ENCODE peak calls at places on chromosomes 3 and 15, in five cellular contexts. Q is prostate gland, R is Peyer's patch, Y is brain microvascular endothelial cell, T is right atrium auricular region. O is an unnamed sample.

GRCh38 chr3:31193429-31193828 is 299.0 kb upstream of the GADL1 start:
- DNase-seq in Q (no peak), R (no peak), Y (no peak), T (no peak), O (no peak)

GRCh38 chr15:51634591-51635198 is 12.1 kb upstream of the DMXL2 start:
- DNase-seq in Q (no peak), R (no peak), Y (no peak), T (no peak), O (no peak)

GRCh38 chr3:123586131-123586530 is 1.3 kb upstream of the HACD2 start:
- DNase-seq in Q (peak), R (peak), Y (peak), T (no peak), O (no peak)

GRCh38 chr3:155031191-155031590 is 48.9 kb upstream of the MME start:
- DNase-seq in Q (no peak), R (no peak), Y (no peak), T (no peak), O (no peak)

GRCh38 chr3:149450281-149450680 is 24.2 kb upstream of the TM4SF4 start:
- DNase-seq in Q (no peak), R (no peak), Y (no peak), T (no peak), O (no peak)

GRCh38 chr3:36597422-36597821 is 166.9 kb downstream of the DCLK3 start:
- DNase-seq in Q (no peak), R (no peak), Y (peak), T (no peak), O (no peak)

GRCh38 chr15:41465822-41466421 is 27.8 kb upstream of the ITPKA start:
- DNase-seq in Q (no peak), R (no peak), Y (peak), T (no peak), O (no peak)

GRCh38 chr3:133896002-133896761 is 500 bp upstream of the RAB6B start:
- DNase-seq in Q (no peak), R (no peak), Y (no peak), T (no peak), O (no peak)

GRCh38 chr3:107143206-107143605 is 234.0 kb upstream of the CCDC54 start:
- DNase-seq in Q (no peak), R (no peak), Y (no peak), T (no peak), O (no peak)

GRCh38 chr15:101520395-101520794 is 30.9 kb upstream of the PCSK6 start:
- DNase-seq in Q (no peak), R (no peak), Y (no peak), T (no peak), O (no peak)

GRCh38 chr3:131591394-131591990 is 88.7 kb upstream of the MRPL3 start:
- DNase-seq in Q (no peak), R (no peak), Y (peak), T (no peak), O (no peak)

GRCh38 chr15:32825219-32825618 is 107.4 kb downstream of the GREM1 start:
- DNase-seq in Q (no peak), R (no peak), Y (peak), T (no peak), O (no peak)

GRCh38 chr3:46659285-46659684 is 34.2 kb downstream of the ALS2CL start:
- DNase-seq in Q (no peak), R (no peak), Y (no peak), T (peak), O (no peak)

GRCh38 chr15:41417418-41417811 is 520 bp downstream of the RTF1 start:
- DNase-seq in Q (no peak), R (no peak), Y (peak), T (no peak), O (no peak)

GRCh38 chr15:47727676-47728075 is 10.4 kb downstream of the SEMA6D start:
- DNase-seq in Q (no peak), R (no peak), Y (no peak), T (no peak), O (no peak)

GRCh38 chr3:161291191-161291901 is 70.2 kb downstream of the NMD3 start:
- DNase-seq in Q (no peak), R (no peak), Y (no peak), T (no peak), O (no peak)

GRCh38 chr3:45434996-45435395 is 46.6 kb downstream of the LARS2 start:
- DNase-seq in Q (no peak), R (no peak), Y (no peak), T (no peak), O (no peak)

GRCh38 chr3:191246628-191247027 is 47.6 kb downstream of the OSTN start:
- DNase-seq in Q (no peak), R (no peak), Y (peak), T (no peak), O (no peak)

GRCh38 chr15:84734794-84735479 is 13.5 kb upstream of the ZNF592 start:
- DNase-seq in Q (peak), R (peak), Y (peak), T (no peak), O (no peak)

GRCh38 chr3:58526124-58526957 is 10.6 kb downstream of the ACOX2 start:
- DNase-seq in Q (no peak), R (no peak), Y (peak), T (peak), O (no peak)

GRCh38 chr15:50786871-50787270 is 21.4 kb upstream of the SPPL2A start:
- DNase-seq in Q (no peak), R (no peak), Y (no peak), T (no peak), O (no peak)

GRCh38 chr3:152524198-152525140 is 255.7 kb downstream of the MBNL1 start:
- DNase-seq in Q (peak), R (no peak), Y (peak), T (no peak), O (no peak)

GRCh38 chr15:79673416-79674123 is 223.2 kb downstream of the MTHFS start:
- DNase-seq in Q (no peak), R (no peak), Y (peak), T (no peak), O (no peak)

GRCh38 chr3:69932501-69932900 is 67.0 kb upstream of the SAMMSON start:
- DNase-seq in Q (no peak), R (no peak), Y (no peak), T (no peak), O (no peak)

GRCh38 chr15:65804252-65804931 is 12.3 kb upstream of the DENND4A start:
- DNase-seq in Q (no peak), R (no peak), Y (no peak), T (no peak), O (no peak)

GRCh38 chr15:60384052-60384451 is 13.7 kb downstream of the ANXA2 start:
- DNase-seq in Q (no peak), R (no peak), Y (peak), T (no peak), O (no peak)

GRCh38 chr3:138862924-138863775 is 28.4 kb upstream of the PIK3CB start:
- DNase-seq in Q (peak), R (peak), Y (peak), T (no peak), O (no peak)

GRCh38 chr3:25830373-25831305 is 40.7 kb downstream of the OXSM start:
- DNase-seq in Q (peak), R (no peak), Y (no peak), T (no peak), O (no peak)

GRCh38 chr3:101675709-101676218 is 1.2 kb downstream of the ZBTB11 start:
- DNase-seq in Q (peak), R (no peak), Y (no peak), T (no peak), O (no peak)
- TF ChIP-seq CTCF in Q (no peak), R (peak), Y (no peak), T (no peak), O (no peak)

DNA sequence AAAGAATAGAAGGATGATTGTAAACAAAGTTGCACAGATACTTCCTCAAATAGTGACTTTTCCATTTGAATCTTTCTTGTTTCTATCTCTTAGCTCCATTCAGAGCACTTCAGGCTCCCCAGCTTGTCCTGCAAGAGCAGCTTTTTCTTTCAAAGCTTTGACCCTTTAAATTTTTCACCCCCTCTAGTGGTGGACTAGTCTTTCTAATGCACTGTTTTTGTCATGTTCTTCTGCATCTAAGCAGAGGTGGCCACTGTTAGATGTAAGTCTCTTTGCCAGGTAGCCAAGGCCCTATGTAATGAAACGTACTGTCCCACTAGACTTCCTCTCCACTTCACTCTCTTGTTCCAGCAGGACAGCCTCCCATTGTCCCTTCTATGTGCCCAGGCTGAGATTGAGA is 74.0 kb upstream of the MANF start:
- DNase-seq in Q (no peak), R (no peak), Y (peak), T (no peak), O (no peak)
- TF ChIP-seq CTCF in Q (peak), R (peak), Y (peak), T (no peak), O (peak)

DNA sequence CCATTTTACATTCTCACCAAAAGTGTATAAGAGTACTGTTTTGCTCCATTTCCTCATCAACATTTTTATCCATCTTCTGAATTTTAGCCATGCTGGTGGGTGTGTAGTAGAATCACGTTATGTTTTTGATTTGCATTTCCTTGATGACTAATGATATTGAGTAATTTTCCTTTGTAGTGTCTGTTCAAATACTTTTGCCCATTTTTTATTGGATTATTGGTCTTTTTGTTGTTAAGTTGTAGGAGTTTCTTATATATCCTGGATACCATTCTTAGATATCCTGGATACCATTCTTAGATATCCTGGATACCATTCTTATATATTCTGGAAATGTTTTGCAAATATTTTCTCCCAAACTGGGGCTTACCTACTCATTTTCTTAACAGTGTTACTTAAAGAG is 345.0 kb downstream of the LRRC3B start:
- DNase-seq in Q (no peak), R (no peak), Y (no peak), T (no peak), O (no peak)
- TF ChIP-seq CTCF in Q (no peak), R (no peak), Y (no peak), T (no peak), O (no peak)

DNA sequence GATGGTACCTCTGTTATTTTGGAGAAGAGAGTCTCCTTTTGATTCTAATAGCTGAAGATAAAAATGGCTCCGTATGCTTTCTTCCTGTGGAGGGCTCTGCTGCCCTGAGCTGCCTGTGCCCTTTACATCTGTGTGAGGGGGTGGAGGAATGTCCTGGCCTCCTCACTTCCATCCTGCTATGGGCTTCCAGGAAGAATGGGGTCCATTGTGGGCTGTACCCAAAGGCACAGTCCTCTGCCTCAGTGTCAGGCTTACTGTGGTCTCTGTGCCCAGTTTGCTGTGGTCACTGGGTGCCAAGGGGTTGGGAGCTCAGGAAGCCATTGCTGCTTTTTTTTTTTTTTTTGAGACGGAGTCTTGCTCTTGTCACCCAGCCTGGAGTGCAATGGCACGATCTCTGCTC is 14.4 kb downstream of the DAG1 start:
- DNase-seq in Q (no peak), R (no peak), Y (no peak), T (no peak), O (no peak)
- TF ChIP-seq CTCF in Q (no peak), R (no peak), Y (no peak), T (no peak), O (no peak)

DNA sequence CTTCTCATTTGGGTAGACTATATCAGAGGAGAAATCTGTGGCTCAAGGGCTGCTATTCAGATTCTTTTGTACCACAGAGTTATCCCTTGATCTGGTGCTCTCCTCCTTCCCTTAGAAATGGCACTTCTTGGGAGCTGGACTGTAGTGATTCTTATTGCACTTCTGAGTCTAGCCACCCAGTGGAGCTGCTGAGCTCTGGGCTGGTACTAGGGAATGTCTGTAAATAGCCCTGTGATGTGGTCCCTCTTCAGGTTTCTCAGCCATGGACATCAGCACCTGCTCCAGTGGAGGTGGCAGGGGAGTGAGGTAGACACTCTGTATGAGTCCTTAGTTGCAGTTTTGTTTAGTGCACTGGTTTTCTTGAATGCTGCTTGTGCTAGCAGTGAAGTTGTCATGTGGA is 1292.6 kb downstream of the SI start:
- DNase-seq in Q (no peak), R (no peak), Y (peak), T (no peak), O (no peak)
- TF ChIP-seq CTCF in Q (no peak), R (no peak), Y (peak), T (no peak), O (peak)

DNA sequence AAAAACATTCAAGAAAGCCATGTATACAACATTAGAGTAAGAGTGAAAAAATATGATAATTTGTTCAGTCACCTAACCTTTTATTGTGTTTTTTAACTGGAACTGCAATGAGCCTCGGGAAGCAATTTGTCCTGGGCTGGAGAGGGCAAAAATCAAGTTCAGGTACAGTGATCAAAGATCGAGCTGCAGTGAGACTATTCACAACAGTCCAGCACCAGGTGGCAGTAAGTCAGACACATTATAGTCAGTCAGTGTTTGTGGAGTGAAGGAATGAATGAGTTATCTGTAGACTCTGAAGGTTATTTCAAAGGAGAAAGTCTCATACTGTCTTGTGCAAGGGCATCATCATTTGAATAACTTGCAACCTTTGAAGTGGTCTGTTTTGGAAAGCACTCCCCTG is 116.6 kb downstream of the CHDH start:
- DNase-seq in Q (no peak), R (no peak), Y (no peak), T (no peak), O (no peak)
- TF ChIP-seq CTCF in Q (no peak), R (no peak), Y (no peak), T (no peak), O (no peak)

GRCh38 chr3:52056521-52056967 is at the start of gene DUSP7:
- DNase-seq in Q (peak), R (peak), Y (no peak), T (peak), O (peak)

GRCh38 chr3:52056968-52057805 is 816 bp upstream of the DUSP7 start:
- DNase-seq in Q (peak), R (peak), Y (peak), T (peak), O (peak)

GRCh38 chr3:52057806-52058099 is 1.4 kb upstream of the DUSP7 start:
- DNase-seq in Q (no peak), R (no peak), Y (no peak), T (no peak), O (no peak)

GRCh38 chr3:52059781-52060180 is 3.4 kb upstream of the DUSP7 start:
- DNase-seq in Q (no peak), R (no peak), Y (no peak), T (no peak), O (no peak)

GRCh38 chr3:52058111-52058510 is 1.7 kb upstream of the DUSP7 start:
- DNase-seq in Q (no peak), R (no peak), Y (no peak), T (no peak), O (no peak)
- TF ChIP-seq CTCF in Q (no peak), R (no peak), Y (no peak), T (no peak), O (no peak)

DNA sequence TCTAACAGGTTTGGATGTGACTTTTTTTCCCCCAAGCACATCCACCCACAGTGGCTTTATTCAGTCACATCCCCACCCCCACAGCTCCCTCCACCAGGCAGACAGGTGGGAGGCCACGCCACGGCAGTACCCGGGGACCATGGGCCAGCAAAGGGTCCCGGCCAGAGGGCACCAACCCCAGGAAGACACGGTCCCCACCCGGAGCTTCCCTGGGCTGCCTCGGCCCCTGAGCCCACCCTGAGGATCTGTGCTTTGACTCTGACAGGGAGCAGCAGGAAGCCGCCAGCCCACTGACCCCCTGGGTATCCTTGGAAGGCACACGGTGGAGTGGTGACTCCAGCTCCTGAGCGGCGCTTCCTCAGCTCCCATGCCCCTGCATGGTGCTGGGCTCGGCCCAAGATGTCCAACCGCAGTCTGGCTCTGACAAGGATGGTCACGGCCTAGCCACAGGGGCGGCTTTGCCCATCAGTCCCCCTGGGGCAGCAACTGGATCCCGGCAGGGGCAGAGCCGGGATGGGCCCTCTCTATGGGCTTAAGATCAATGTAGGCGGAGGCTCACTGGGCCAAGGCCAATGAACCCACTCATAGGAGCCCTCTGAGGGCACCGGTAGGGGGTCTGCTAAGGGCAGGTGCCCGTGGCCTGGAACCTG is 66.2 kb upstream of the TTBK2 start:
- DNase-seq in Q (no peak), R (no peak), Y (no peak), T (no peak), O (no peak)
- TF ChIP-seq CTCF in Q (no peak), R (no peak), Y (no peak), T (no peak), O (no peak)

GRCh38 chr3:128950223-128950938 is 43.5 kb downstream of the CFAP92 start:
- DNase-seq in Q (no peak), R (no peak), Y (peak), T (no peak), O (peak)
- TF ChIP-seq CTCF in Q (no peak), R (no peak), Y (peak), T (no peak), O (peak)

O was measured in type B pancreatic cell.